ENCODE peak calls at places on chromosomes 13 and 19, in four cellular contexts. H is foreskin fibroblast; W is cardiac fibroblast; A is CD8-positive, alpha-beta memory T cell. O is an unnamed sample.

GRCh38 chr19:38661996-38662395 is 14.5 kb downstream of the ACTN4 start:
- DNase-seq in W (no peak), H (no peak), A (no peak), O (no peak)

GRCh38 chr13:29505950-29506349 is 89.5 kb downstream of the SLC7A1 start:
- DNase-seq in W (no peak), H (no peak), A (no peak), O (no peak)

GRCh38 chr19:47158879-47159509 is 28.4 kb downstream of the SAE1 start:
- DNase-seq in W (peak; percentile 59), H (no peak), A (peak; percentile 80), O (peak; percentile 44)

GRCh38 chr19:38793186-38793585 is 4.2 kb downstream of the LGALS7B start:
- DNase-seq in H (peak; percentile 31), A (no peak), W (peak; percentile 63), O (no peak)

GRCh38 chr13:103187621-103188020 is 121.4 kb upstream of the SLC10A2 start:
- DNase-seq in H (no peak), A (no peak), W (no peak), O (no peak)

GRCh38 chr19:32829345-32829896 is 40.1 kb downstream of the SLC7A9 start:
- DNase-seq in A (no peak), H (no peak), W (no peak), O (no peak)

GRCh38 chr19:6678690-6679109 is 8.7 kb upstream of the TNFSF14 start:
- DNase-seq in H (no peak), W (peak; percentile 67), A (no peak), O (no peak)

GRCh38 chr13:59834801-59835200 is 328.9 kb downstream of the DIAPH3 start:
- DNase-seq in A (no peak), W (peak; percentile 9), H (peak; percentile 24), O (no peak)

GRCh38 chr13:112924365-112924764 is 44.6 kb upstream of the MCF2L start:
- DNase-seq in H (no peak), A (no peak), W (no peak), O (no peak)

GRCh38 chr19:20926796-20927195 is 3.7 kb downstream of the ZNF85 start:
- DNase-seq in A (no peak), W (peak; percentile 3), H (no peak), O (no peak)
- H3K4me3 ChIP-seq in A (no peak overlapping the region), W (no peak overlapping the region), H (no peak overlapping the region), O (no peak overlapping the region)

GRCh38 chr13:40780822-40781401 is 8.5 kb upstream of the SLC25A15 start:
- DNase-seq in A (no peak), H (peak; percentile 20), W (peak; percentile 19), O (no peak)

GRCh38 chr13:40781717-40782116 is 7.7 kb upstream of the SLC25A15 start:
- DNase-seq in W (no peak), H (no peak), A (no peak), O (no peak)

GRCh38 chr13:40777957-40778235 is 6.9 kb upstream of the MRPS31 start:
- DNase-seq in W (no peak), A (no peak), H (no peak), O (no peak)

GRCh38 chr13:40779049-40779448 is 8.1 kb upstream of the MRPS31 start:
- DNase-seq in H (no peak), W (no peak), A (no peak), O (no peak)

GRCh38 chr13:40779796-40780285 is 8.9 kb upstream of the MRPS31 start:
- DNase-seq in A (no peak), W (no peak), H (no peak), O (no peak)
- H3K4me3 ChIP-seq in A (no peak overlapping the region), W (no peak overlapping the region), H (no peak overlapping the region), O (no peak overlapping the region)

GRCh38 chr13:27293051-27293691 is 22.5 kb downstream of the RASL11A start:
- DNase-seq in A (peak; percentile 47), H (no peak), W (no peak), O (no peak)
- H3K4me3 ChIP-seq in A (no peak overlapping the region), H (no peak overlapping the region), W (no peak overlapping the region), O (peak overlapping the region; percentile 26)

GRCh38 chr19:4326837-4327251 is 11.8 kb downstream of the STAP2 start:
- DNase-seq in A (peak; percentile 19), W (no peak), H (no peak), O (no peak)
- H3K4me3 ChIP-seq in A (peak overlapping the region; percentile 81), W (no peak overlapping the region), H (no peak overlapping the region), O (peak overlapping the region; percentile 81)

GRCh38 chr13:99967884-99968520 is 3.6 kb downstream of the ZIC5 start:
- DNase-seq in H (no peak), W (no peak), A (no peak), O (no peak)
- H3K4me3 ChIP-seq in H (no peak overlapping the region), W (no peak overlapping the region), A (no peak overlapping the region), O (no peak overlapping the region)

DNA sequence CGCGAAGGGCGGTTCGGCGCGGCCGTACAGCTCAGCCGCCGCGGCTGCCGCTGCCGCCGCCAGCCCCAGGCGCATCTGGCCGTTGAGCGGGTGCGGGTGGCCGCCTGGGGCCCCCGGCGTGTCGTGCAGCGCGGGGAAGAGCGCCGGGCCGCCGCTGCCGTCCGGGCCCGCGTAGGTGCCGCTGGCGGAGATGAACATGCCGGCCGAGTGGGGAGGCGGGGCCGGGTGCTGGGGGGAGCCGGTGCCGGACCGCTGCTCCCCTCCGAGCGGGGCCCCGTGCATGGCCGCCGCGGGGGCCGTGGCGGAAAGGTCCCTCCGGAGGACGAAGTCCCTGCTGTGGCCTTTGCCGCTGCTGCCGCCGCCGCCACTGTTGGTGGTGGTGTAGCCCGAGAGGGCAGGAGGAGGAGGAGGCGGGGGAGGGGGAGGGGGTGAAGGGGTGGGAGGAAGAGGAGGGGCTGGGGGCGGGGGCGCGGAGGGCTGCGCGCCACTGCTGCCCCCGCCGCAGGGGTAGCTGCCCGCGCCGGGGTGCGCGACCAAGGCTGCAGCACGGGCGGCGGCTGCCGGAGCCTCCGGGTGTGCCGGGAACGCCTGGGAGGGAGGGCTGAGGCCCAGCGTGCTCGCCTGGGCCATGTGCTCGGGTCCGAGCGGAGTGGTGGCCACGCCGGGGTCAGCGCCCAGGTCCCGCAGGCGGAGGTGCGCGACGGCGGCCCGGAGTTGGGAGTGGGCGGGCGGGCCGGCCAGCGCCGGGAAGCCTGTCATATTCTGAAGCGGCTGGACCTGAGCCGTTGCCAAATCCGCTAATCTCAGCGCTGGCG is 599 bp downstream of the ZIC5 start:
- DNase-seq in A (no peak), W (no peak), H (no peak), O (no peak)
- H3K4me3 ChIP-seq in A (no peak overlapping the region), W (no peak overlapping the region), H (no peak overlapping the region), O (no peak overlapping the region)

GRCh38 chr13:85261757-85262346 is 537.4 kb downstream of the SLITRK6 start:
- DNase-seq in W (no peak), A (no peak), H (peak; percentile 21), O (no peak)

GRCh38 chr13:85265296-85265695 is 533.9 kb downstream of the SLITRK6 start:
- DNase-seq in A (no peak), H (no peak), W (no peak), O (no peak)

GRCh38 chr13:85266771-85267170 is 532.4 kb downstream of the SLITRK6 start:
- DNase-seq in W (no peak), A (no peak), H (no peak), O (no peak)

GRCh38 chr13:85260896-85261295 is 538.3 kb downstream of the SLITRK6 start:
- DNase-seq in H (no peak), A (no peak), W (no peak), O (no peak)

GRCh38 chr13:85266331-85266730 is 532.9 kb downstream of the SLITRK6 start:
- DNase-seq in A (no peak), W (no peak), H (peak; percentile 9), O (no peak)
- H3K4me3 ChIP-seq in A (no peak overlapping the region), W (no peak overlapping the region), H (no peak overlapping the region), O (no peak overlapping the region)

GRCh38 chr19:41926861-41927809 is 1.1 kb downstream of the ERFL start:
- DNase-seq in H (no peak), W (no peak), A (no peak), O (no peak)
- H3K4me3 ChIP-seq in H (no peak overlapping the region), W (no peak overlapping the region), A (no peak overlapping the region), O (no peak overlapping the region)